ENCODE peak calls at places on chromosomes 7 and 10, in four cellular contexts. M, U, V and T are unnamed samples.
A peak's percentile ranks its signal among the peaks of the same experiment; 100 is the strongest.

GRCh38 chr7:39062811-39063210 is 85.1 kb downstream of the POU6F2 start:
- DNase-seq in M (no peak), U (no peak), V (no peak), T (no peak)

GRCh38 chr10:124040454-124040853 is 52.9 kb downstream of the CHST15 start:
- DNase-seq in M (no peak), U (no peak), V (no peak), T (no peak)

GRCh38 chr7:33459340-33459751 is 330.0 kb downstream of the BBS9 start:
- DNase-seq in M (no peak), U (peak; percentile 13), V (peak; percentile 75), T (peak; percentile 42)

GRCh38 chr10:98338896-98339295 is 70.9 kb upstream of the LOXL4 start:
- DNase-seq in M (no peak), U (no peak), V (no peak), T (no peak)

GRCh38 chr7:107254398-107254985 is 85.7 kb downstream of the HBP1 start:
- DNase-seq in M (no peak), U (no peak), V (no peak), T (no peak)

GRCh38 chr7:25781704-25782103 is 370.3 kb upstream of the NFE2L3 start:
- DNase-seq in M (no peak), U (no peak), V (no peak), T (no peak)

GRCh38 chr7:93646538-93646937 is 72.0 kb upstream of the CALCR start:
- DNase-seq in M (no peak), U (no peak), V (no peak), T (no peak)

GRCh38 chr7:82210422-82211184 is 233.0 kb downstream of the CACNA2D1 start:
- DNase-seq in M (no peak), U (no peak), V (no peak), T (peak; percentile 12)

GRCh38 chr7:116661741-116662329 is 10.2 kb upstream of the MET start:
- DNase-seq in M (no peak), U (no peak), V (no peak), T (no peak)

GRCh38 chr7:4837814-4838625 is 23.8 kb downstream of the PAPOLB start:
- DNase-seq in M (no peak), U (no peak), V (peak; percentile 56), T (peak; percentile 50)

GRCh38 chr10:91520657-91521056 is 110.5 kb downstream of the HECTD2 start:
- DNase-seq in M (no peak), U (no peak), V (no peak), T (no peak)

GRCh38 chr7:35749548-35749947 is 51.3 kb upstream of the SEPTIN7 start:
- DNase-seq in M (no peak), U (no peak), V (no peak), T (no peak)

GRCh38 chr7:157825325-157825724 is 488.5 kb downstream of the DNAJB6 start:
- DNase-seq in M (no peak), U (no peak), V (no peak), T (no peak)

GRCh38 chr7:92200791-92201190 is 21.8 kb upstream of the LRRD1 start:
- DNase-seq in M (no peak), U (no peak), V (no peak), T (no peak)

GRCh38 chr10:127919418-127920191 is 12.7 kb downstream of the PTPRE start:
- DNase-seq in M (no peak), U (peak; percentile 37), V (peak; percentile 70), T (peak; percentile 46)

GRCh38 chr7:41698114-41698513 is 4.8 kb downstream of the INHBA start:
- DNase-seq in M (no peak), U (no peak), V (no peak), T (no peak)

GRCh38 chr10:48507494-48507893 is 97.4 kb downstream of the ARHGAP22 start:
- DNase-seq in M (no peak), U (no peak), V (no peak), T (no peak)

GRCh38 chr10:78180306-78180705 is 146.6 kb downstream of the RPS24 start:
- DNase-seq in M (no peak), U (no peak), V (no peak), T (no peak)

GRCh38 chr7:151428393-151429231 is 11.3 kb downstream of the CRYGN start:
- DNase-seq in M (no peak), U (no peak), V (peak; percentile 71), T (no peak)

GRCh38 chr7:42650701-42651100 is 261.2 kb downstream of the C7orf25 start:
- DNase-seq in M (no peak), U (no peak), V (no peak), T (no peak)

GRCh38 chr7:44749992-44750391 is 1.3 kb downstream of the ZMIZ2 start:
- DNase-seq in M (no peak), U (no peak), V (no peak), T (no peak)

GRCh38 chr7:30996261-30996660 is 32.5 kb downstream of the GHRHR start:
- DNase-seq in M (no peak), U (no peak), V (no peak), T (no peak)

GRCh38 chr10:130498934-130499333 is 362.7 kb downstream of the GLRX3 start:
- DNase-seq in M (no peak), U (no peak), V (no peak), T (no peak)

GRCh38 chr7:129436335-129436923 is 2.2 kb downstream of the STRIP2 start:
- DNase-seq in M (no peak), U (no peak), V (no peak), T (no peak)

GRCh38 chr10:120415709-120416330 is 41.2 kb upstream of the PLPP4 start:
- DNase-seq in M (no peak), U (peak; percentile 54), V (no peak), T (no peak)

GRCh38 chr7:157862731-157863130 is 525.9 kb downstream of the DNAJB6 start:
- DNase-seq in M (no peak), U (no peak), V (no peak), T (no peak)

GRCh38 chr10:68288680-68289079 is 43.2 kb upstream of the HNRNPH3 start:
- DNase-seq in M (no peak), U (no peak), V (no peak), T (no peak)

GRCh38 chr7:50567715-50568261 is 2.6 kb upstream of the DDC start:
- DNase-seq in M (no peak), U (no peak), V (no peak), T (no peak)

GRCh38 chr7:44793919-44794715 is 2.4 kb upstream of the PPIA start:
- DNase-seq in M (no peak), U (no peak), V (no peak), T (no peak)

GRCh38 chr10:75043256-75044121 is 68.0 kb upstream of the SAMD8 start:
- DNase-seq in M (no peak), U (no peak), V (peak; percentile 94), T (no peak)

GRCh38 chr7:73633844-73634243 is 9.5 kb upstream of the MLXIPL start:
- DNase-seq in M (no peak), U (no peak), V (no peak), T (no peak)

GRCh38 chr10:97821308-97822038 is 28.2 kb upstream of the GOLGA7B start:
- DNase-seq in M (no peak), U (no peak), V (peak; percentile 79), T (no peak)

GRCh38 chr10:103429647-103430046 is 22.5 kb downstream of the CALHM2 start:
- DNase-seq in M (no peak), U (no peak), V (no peak), T (no peak)

GRCh38 chr7:157574120-157574519 is 237.3 kb downstream of the DNAJB6 start:
- DNase-seq in M (no peak), U (no peak), V (no peak), T (no peak)

GRCh38 chr7:149570784-149571183 is 73.2 kb upstream of the ZNF746 start:
- DNase-seq in M (no peak), U (no peak), V (peak; percentile 71), T (no peak)

GRCh38 chr10:123502983-123503382 is 163.2 kb upstream of the GPR26 start:
- DNase-seq in M (no peak), U (no peak), V (no peak), T (no peak)